ENCODE peak calls at places on chromosomes 1 and 21, in six cellular contexts. One of them, this sample, is unnamed.

GRCh38 chr1:3553166-3553939 is 58.0 kb downstream of the MEGF6 start:
- DNase-seq in hepatic stellate cell: no peak
- DNase-seq in hypothalamus: no peak
- DNase-seq in progenitor cell of endocrine pancreas: no peak
- DNase-seq in tibial nerve: no peak
- DNase-seq in OCI-LY7: no peak
- DNase-seq in this sample: no peak

GRCh38 chr21:45129231-45129923 is 55.0 kb downstream of the ADARB1 start:
- DNase-seq in tibial nerve: no peak
- DNase-seq in hepatic stellate cell: no peak
- DNase-seq in OCI-LY7: no peak
- DNase-seq in progenitor cell of endocrine pancreas: no peak
- DNase-seq in hypothalamus: no peak
- DNase-seq in this sample: no peak

GRCh38 chr1:233357595-233358446 is 30.3 kb downstream of the MAP3K21 start:
- DNase-seq in hypothalamus: no peak
- DNase-seq in progenitor cell of endocrine pancreas: no peak
- DNase-seq in tibial nerve: no peak
- DNase-seq in hepatic stellate cell: no peak
- DNase-seq in OCI-LY7: no peak
- DNase-seq in this sample: no peak

GRCh38 chr1:233625510-233625981 is 11.6 kb downstream of the KCNK1 start:
- DNase-seq in OCI-LY7: no peak
- DNase-seq in hepatic stellate cell: no peak
- DNase-seq in hypothalamus: no peak
- DNase-seq in progenitor cell of endocrine pancreas: no peak
- DNase-seq in tibial nerve: no peak
- DNase-seq in this sample: no peak

GRCh38 chr1:186082235-186082937 is 292.7 kb downstream of the TPR start:
- DNase-seq in hypothalamus: no peak
- DNase-seq in hepatic stellate cell: peak
- DNase-seq in OCI-LY7: peak
- DNase-seq in tibial nerve: peak
- DNase-seq in progenitor cell of endocrine pancreas: no peak
- DNase-seq in this sample: peak

GRCh38 chr1:57485643-57486042 is 61.8 kb upstream of the DAB1 start:
- DNase-seq in OCI-LY7: no peak
- DNase-seq in progenitor cell of endocrine pancreas: no peak
- DNase-seq in hepatic stellate cell: no peak
- DNase-seq in hypothalamus: no peak
- DNase-seq in tibial nerve: no peak
- DNase-seq in this sample: no peak

GRCh38 chr1:21598417-21598816 is 70.7 kb downstream of the RAP1GAP start:
- DNase-seq in tibial nerve: no peak
- DNase-seq in hepatic stellate cell: no peak
- DNase-seq in OCI-LY7: no peak
- DNase-seq in hypothalamus: no peak
- DNase-seq in progenitor cell of endocrine pancreas: no peak
- DNase-seq in this sample: no peak

GRCh38 chr1:206737729-206738222 is 32.8 kb upstream of the IL19 start:
- DNase-seq in tibial nerve: no peak
- DNase-seq in progenitor cell of endocrine pancreas: no peak
- DNase-seq in OCI-LY7: no peak
- DNase-seq in hepatic stellate cell: no peak
- DNase-seq in hypothalamus: no peak
- DNase-seq in this sample: no peak

GRCh38 chr1:215567491-215568286 is 585 bp downstream of the KCTD3 start:
- DNase-seq in OCI-LY7: no peak
- DNase-seq in tibial nerve: no peak
- DNase-seq in progenitor cell of endocrine pancreas: peak
- DNase-seq in hypothalamus: peak
- DNase-seq in hepatic stellate cell: peak
- DNase-seq in this sample: peak

GRCh38 chr1:18021242-18021641 is 86.4 kb upstream of the IGSF21 start:
- DNase-seq in hepatic stellate cell: no peak
- DNase-seq in OCI-LY7: no peak
- DNase-seq in hypothalamus: no peak
- DNase-seq in tibial nerve: no peak
- DNase-seq in progenitor cell of endocrine pancreas: no peak
- DNase-seq in this sample: no peak

GRCh38 chr1:221089803-221090202 is 210.6 kb downstream of the HLX start:
- DNase-seq in OCI-LY7: no peak
- DNase-seq in hypothalamus: no peak
- DNase-seq in progenitor cell of endocrine pancreas: no peak
- DNase-seq in hepatic stellate cell: no peak
- DNase-seq in tibial nerve: no peak
- DNase-seq in this sample: no peak

GRCh38 chr1:15985611-15986272 is 9.8 kb upstream of the ZBTB17 start:
- DNase-seq in progenitor cell of endocrine pancreas: no peak
- DNase-seq in tibial nerve: no peak
- DNase-seq in hypothalamus: no peak
- DNase-seq in hepatic stellate cell: no peak
- DNase-seq in OCI-LY7: no peak
- DNase-seq in this sample: no peak

GRCh38 chr1:44423706-44424546 is 18.9 kb downstream of the RNF220 start:
- DNase-seq in tibial nerve: no peak
- DNase-seq in hepatic stellate cell: no peak
- DNase-seq in OCI-LY7: no peak
- DNase-seq in progenitor cell of endocrine pancreas: no peak
- DNase-seq in hypothalamus: no peak
- DNase-seq in this sample: no peak

GRCh38 chr21:36156815-36157670 is at the start of gene DOP1B:
- DNase-seq in hepatic stellate cell: no peak
- DNase-seq in hypothalamus: peak
- DNase-seq in tibial nerve: no peak
- DNase-seq in OCI-LY7: peak
- DNase-seq in progenitor cell of endocrine pancreas: no peak
- DNase-seq in this sample: no peak

GRCh38 chr1:10510520-10511493 is 36.1 kb downstream of the PEX14 start:
- DNase-seq in OCI-LY7: no peak
- DNase-seq in hepatic stellate cell: peak
- DNase-seq in hypothalamus: no peak
- DNase-seq in tibial nerve: no peak
- DNase-seq in progenitor cell of endocrine pancreas: no peak
- DNase-seq in this sample: no peak

GRCh38 chr1:207813513-207813881 is 61.6 kb downstream of the CD46 start:
- DNase-seq in progenitor cell of endocrine pancreas: no peak
- DNase-seq in tibial nerve: no peak
- DNase-seq in hypothalamus: no peak
- DNase-seq in OCI-LY7: no peak
- DNase-seq in hepatic stellate cell: no peak
- DNase-seq in this sample: no peak

GRCh38 chr1:174700775-174701174 is 253.0 kb downstream of the GPR52 start:
- DNase-seq in OCI-LY7: no peak
- DNase-seq in tibial nerve: no peak
- DNase-seq in hepatic stellate cell: no peak
- DNase-seq in progenitor cell of endocrine pancreas: no peak
- DNase-seq in hypothalamus: no peak
- DNase-seq in this sample: no peak

GRCh38 chr1:210922666-210923065 is 211.3 kb downstream of the KCNH1 start:
- DNase-seq in hypothalamus: no peak
- DNase-seq in OCI-LY7: no peak
- DNase-seq in progenitor cell of endocrine pancreas: no peak
- DNase-seq in hepatic stellate cell: no peak
- DNase-seq in tibial nerve: no peak
- DNase-seq in this sample: no peak

GRCh38 chr21:45821315-45822001 is 160.1 kb upstream of the COL6A1 start:
- DNase-seq in tibial nerve: no peak
- DNase-seq in hypothalamus: no peak
- DNase-seq in OCI-LY7: no peak
- DNase-seq in hepatic stellate cell: no peak
- DNase-seq in progenitor cell of endocrine pancreas: no peak
- DNase-seq in this sample: no peak

GRCh38 chr1:25057188-25057587 is 127.1 kb upstream of the RUNX3 start:
- DNase-seq in tibial nerve: no peak
- DNase-seq in hypothalamus: no peak
- DNase-seq in OCI-LY7: no peak
- DNase-seq in progenitor cell of endocrine pancreas: no peak
- DNase-seq in hepatic stellate cell: no peak
- DNase-seq in this sample: no peak

GRCh38 chr1:153231363-153231762 is 14.0 kb downstream of the PRR9 start:
- DNase-seq in hepatic stellate cell: no peak
- DNase-seq in progenitor cell of endocrine pancreas: no peak
- DNase-seq in tibial nerve: no peak
- DNase-seq in OCI-LY7: no peak
- DNase-seq in hypothalamus: no peak
- DNase-seq in this sample: no peak

GRCh38 chr21:43604505-43605204 is 54.6 kb downstream of the HSF2BP start:
- DNase-seq in OCI-LY7: no peak
- DNase-seq in progenitor cell of endocrine pancreas: no peak
- DNase-seq in hypothalamus: no peak
- DNase-seq in tibial nerve: no peak
- DNase-seq in hepatic stellate cell: no peak
- DNase-seq in this sample: no peak

GRCh38 chr1:236590553-236591150 is 13.7 kb downstream of the HEATR1 start:
- DNase-seq in hypothalamus: no peak
- DNase-seq in tibial nerve: no peak
- DNase-seq in hepatic stellate cell: no peak
- DNase-seq in progenitor cell of endocrine pancreas: no peak
- DNase-seq in OCI-LY7: no peak
- DNase-seq in this sample: no peak

GRCh38 chr1:215566556-215567490 is at the start of gene KCTD3:
- DNase-seq in OCI-LY7: no peak
- DNase-seq in hepatic stellate cell: peak
- DNase-seq in progenitor cell of endocrine pancreas: peak
- DNase-seq in tibial nerve: peak
- DNase-seq in hypothalamus: peak
- DNase-seq in this sample: peak

GRCh38 chr1:44154049-44154448 is 12.6 kb upstream of the KLF18 start:
- DNase-seq in OCI-LY7: no peak
- DNase-seq in hypothalamus: no peak
- DNase-seq in tibial nerve: no peak
- DNase-seq in hepatic stellate cell: no peak
- DNase-seq in progenitor cell of endocrine pancreas: no peak
- DNase-seq in this sample: no peak

GRCh38 chr1:208303743-208304142 is 59.6 kb upstream of the PLXNA2 start:
- DNase-seq in hepatic stellate cell: no peak
- DNase-seq in hypothalamus: no peak
- DNase-seq in tibial nerve: no peak
- DNase-seq in OCI-LY7: no peak
- DNase-seq in progenitor cell of endocrine pancreas: no peak
- DNase-seq in this sample: no peak

GRCh38 chr1:55402676-55403464 is 187.7 kb upstream of the USP24 start:
- DNase-seq in OCI-LY7: no peak
- DNase-seq in hypothalamus: no peak
- DNase-seq in hepatic stellate cell: no peak
- DNase-seq in progenitor cell of endocrine pancreas: no peak
- DNase-seq in tibial nerve: no peak
- DNase-seq in this sample: no peak

This sample was measured in NCI-H2107.